ENCODE peak calls at places on chromosomes 12 and 14, in four cellular contexts. Q is IMR-90, J is suprapubic skin, T is EH. I is an unnamed sample.

GRCh38 chr12:120474092-120474960 is 4.8 kb upstream of the SRSF9 start:
- DNase-seq in Q (peak; percentile 80), J (no peak), T (peak; percentile 88), I (no peak)

GRCh38 chr14:100838493-100839440 is 12.8 kb downstream of the MEG3 start:
- DNase-seq in Q (peak; percentile 52), J (no peak), T (no peak), I (no peak)

GRCh38 chr12:79433465-79434072 is 257.2 kb downstream of the PAWR start:
- DNase-seq in Q (no peak), J (no peak), T (no peak), I (no peak)

GRCh38 chr14:55416866-55417265 is 5.2 kb upstream of the ATG14 start:
- DNase-seq in Q (no peak), J (no peak), T (peak; percentile 18), I (no peak)

GRCh38 chr12:62211510-62211909 is 48.7 kb upstream of the USP15 start:
- DNase-seq in Q (no peak), J (no peak), T (no peak), I (no peak)

GRCh38 chr12:50528800-50529199 is 24.0 kb downstream of the DIP2B start:
- DNase-seq in Q (no peak), J (no peak), T (no peak), I (no peak)

GRCh38 chr14:32400480-32400879 is 71.4 kb downstream of the AKAP6 start:
- DNase-seq in Q (peak; percentile 30), J (no peak), T (peak; percentile 89), I (no peak)

GRCh38 chr14:24095196-24096068 is 1.3 kb downstream of the PCK2 start:
- DNase-seq in Q (peak; percentile 44), J (no peak), T (peak; percentile 82), I (no peak)

GRCh38 chr14:101476931-101477553 is 84.3 kb upstream of the DIO3 start:
- DNase-seq in Q (no peak), J (peak; percentile 66), T (no peak), I (peak; percentile 68)

GRCh38 chr12:46523863-46524770 is 151.5 kb upstream of the SLC38A2 start:
- DNase-seq in Q (peak; percentile 100), J (no peak), T (peak; percentile 95), I (no peak)

GRCh38 chr12:52871291-52871961 is 22.6 kb upstream of the KRT78 start:
- DNase-seq in Q (peak; percentile 73), J (no peak), T (peak; percentile 96), I (no peak)

GRCh38 chr12:57019983-57020719 is 3.8 kb upstream of the TAC3 start:
- DNase-seq in Q (no peak), J (no peak), T (no peak), I (no peak)

GRCh38 chr14:91125801-91126200 is 11.9 kb downstream of the DGLUCY start:
- DNase-seq in Q (no peak), J (no peak), T (no peak), I (no peak)

GRCh38 chr12:24937553-24938244 is 11.2 kb downstream of the BCAT1 start:
- DNase-seq in Q (peak; percentile 51), J (no peak), T (peak; percentile 82), I (no peak)

GRCh38 chr12:12443482-12443881 is 86.6 kb downstream of the BORCS5 start:
- DNase-seq in Q (no peak), J (no peak), T (no peak), I (no peak)

GRCh38 chr12:128578045-128578444 is 245.7 kb downstream of the SLC15A4 start:
- DNase-seq in Q (no peak), J (no peak), T (no peak), I (no peak)

GRCh38 chr12:106999444-106999843 is 12.5 kb upstream of the MTERF2 start:
- DNase-seq in Q (no peak), J (no peak), T (no peak), I (no peak)

GRCh38 chr12:25623816-25624215 is 70.7 kb upstream of the LMNTD1 start:
- DNase-seq in Q (no peak), J (no peak), T (no peak), I (no peak)

GRCh38 chr12:124940393-124941169 is 26.1 kb upstream of the UBC start:
- DNase-seq in Q (peak; percentile 87), J (peak; percentile 97), T (peak; percentile 93), I (peak; percentile 85)

GRCh38 chr14:81329640-81330385 is 70.3 kb downstream of the STON2 start:
- DNase-seq in Q (no peak), J (no peak), T (no peak), I (no peak)

GRCh38 chr12:12859690-12860089 is 31.7 kb upstream of the GPRC5A start:
- DNase-seq in Q (peak; percentile 35), J (no peak), T (peak; percentile 49), I (no peak)

GRCh38 chr14:42806909-42807315 is 1200.2 kb downstream of the LRFN5 start:
- DNase-seq in Q (peak; percentile 96), J (no peak), T (no peak), I (no peak)

GRCh38 chr12:95114766-95115450 is 41.5 kb upstream of the NR2C1 start:
- DNase-seq in Q (peak; percentile 21), J (no peak), T (peak; percentile 50), I (no peak)

GRCh38 chr12:107544947-107545346 is 140.7 kb upstream of the PWP1 start:
- DNase-seq in Q (no peak), J (no peak), T (no peak), I (no peak)

GRCh38 chr12:124768462-124769165 is 95.0 kb downstream of the SCARB1 start:
- DNase-seq in Q (peak; percentile 71), J (no peak), T (peak; percentile 79), I (no peak)

GRCh38 chr12:127381043-127381668 is 885.8 kb upstream of the TMEM132C start:
- DNase-seq in Q (no peak), J (no peak), T (peak; percentile 37), I (peak; percentile 80)

GRCh38 chr14:54189358-54190354 is 207.2 kb upstream of the CDKN3 start:
- DNase-seq in Q (peak; percentile 83), J (no peak), T (peak; percentile 91), I (no peak)

GRCh38 chr12:116784238-116784612 is 46.1 kb downstream of the RNFT2 start:
- DNase-seq in Q (no peak), J (no peak), T (peak; percentile 7), I (no peak)

GRCh38 chr12:92301329-92301728 is 155.7 kb upstream of the BTG1 start:
- DNase-seq in Q (no peak), J (no peak), T (no peak), I (no peak)

GRCh38 chr12:113092478-113093408 is 36.2 kb downstream of the DTX1 start:
- DNase-seq in Q (no peak), J (no peak), T (no peak), I (no peak)

GRCh38 chr14:27506272-27506671 is 908.4 kb upstream of the NOVA1 start:
- DNase-seq in Q (no peak), J (no peak), T (no peak), I (no peak)

GRCh38 chr12:130460611-130461478 is 123.2 kb downstream of the PIWIL1 start:
- DNase-seq in Q (no peak), J (no peak), T (no peak), I (no peak)